ENCODE peak calls at places on chromosomes 4 and X, in five cellular contexts. P is uterus, J is testis, F is epithelial cell of esophagus, U is colonic mucosa. M is an unnamed sample.

GRCh38 chr4:26235500-26235899 is 85.3 kb upstream of the RBPJ start:
- DNase-seq in P (peak), J (no peak), F (peak), U (peak), M (peak)

GRCh38 chr4:169342906-169343560 is 72.3 kb upstream of the SH3RF1 start:
- DNase-seq in P (no peak), J (no peak), F (peak), U (no peak), M (no peak)

GRCh38 chr4:1821679-1822567 is 28.8 kb downstream of the FGFR3 start:
- DNase-seq in P (no peak), J (no peak), F (no peak), U (no peak), M (no peak)

GRCh38 chr4:41185614-41186609 is 28.4 kb downstream of the APBB2 start:
- DNase-seq in P (no peak), J (no peak), F (peak), U (no peak), M (peak)

GRCh38 chr4:128462104-128462783 is 174.6 kb upstream of the PGRMC2 start:
- DNase-seq in P (no peak), J (peak), F (no peak), U (no peak), M (no peak)

GRCh38 chr4:113827285-113827684 is 65.7 kb upstream of the CAMK2D start:
- DNase-seq in P (no peak), J (no peak), F (peak), U (no peak), M (no peak)

GRCh38 chrX:133375558-133376340 is 39.5 kb downstream of the GPC4 start:
- DNase-seq in P (no peak), J (peak), F (no peak), U (peak), M (no peak)

GRCh38 chr4:65921180-65921579 is 250.9 kb upstream of the EPHA5 start:
- DNase-seq in P (no peak), J (peak), F (no peak), U (no peak), M (no peak)

GRCh38 chr4:166318810-166319525 is 445.9 kb downstream of the TLL1 start:
- DNase-seq in P (no peak), J (no peak), F (peak), U (no peak), M (peak)

GRCh38 chr4:166323250-166323649 is 450.2 kb downstream of the TLL1 start:
- DNase-seq in P (no peak), J (no peak), F (no peak), U (no peak), M (no peak)

GRCh38 chr4:166324321-166324720 is 451.3 kb downstream of the TLL1 start:
- DNase-seq in P (no peak), J (peak), F (peak), U (peak), M (peak)
- TF ChIP-seq CTCF in P (no peak), J (peak), F (peak), U (peak), M (peak)

GRCh38 chr4:75249739-75250138 is 264.5 kb downstream of the RCHY1 start:
- DNase-seq in P (no peak), J (no peak), F (no peak), U (peak), M (no peak)

GRCh38 chr4:75254745-75255144 is 259.5 kb downstream of the RCHY1 start:
- DNase-seq in P (no peak), J (no peak), F (no peak), U (no peak), M (no peak)

GRCh38 chr4:75255261-75255660 is 258.9 kb downstream of the RCHY1 start:
- DNase-seq in P (no peak), J (no peak), F (no peak), U (no peak), M (no peak)

GRCh38 chr4:75248770-75249467 is 265.3 kb downstream of the RCHY1 start:
- DNase-seq in P (no peak), J (no peak), F (peak), U (no peak), M (peak)

GRCh38 chr4:75251547-75251946 is 262.7 kb downstream of the RCHY1 start:
- DNase-seq in P (no peak), J (no peak), F (no peak), U (no peak), M (no peak)
- TF ChIP-seq CTCF in P (no peak), J (no peak), F (no peak), U (no peak), M (no peak)

GRCh38 chr4:3856604-3857204 is 90.5 kb downstream of the ADRA2C start:
- DNase-seq in P (no peak), J (no peak), F (no peak), U (no peak), M (no peak)
- TF ChIP-seq CTCF in P (no peak), J (no peak), F (no peak), U (no peak), M (no peak)

GRCh38 chr4:52665592-52665991 is 6.5 kb upstream of the USP46 start:
- DNase-seq in P (no peak), J (no peak), F (peak), U (no peak), M (peak)
- TF ChIP-seq CTCF in P (peak), J (no peak), F (peak), U (peak), M (peak)

M was measured in MCF 10A.